ENCODE peak calls at places on chromosomes 1 and 21, in eight cellular contexts. Z, I, W, S, T, N, Q and V are unnamed samples.

GRCh38 chr1:181255270-181255929 is 166.9 kb downstream of the IER5 start:
- DNase-seq in Z (peak; percentile 43), I (no peak), W (no peak), S (peak; percentile 96), T (no peak), N (no peak), Q (no peak), V (peak; percentile 74)

GRCh38 chr1:23433122-23433521 is 8.6 kb upstream of the TCEA3 start:
- DNase-seq in Z (no peak), I (no peak), W (no peak), S (no peak), T (no peak), N (no peak), Q (no peak), V (no peak)

GRCh38 chr1:155513300-155513926 is 49.2 kb downstream of the ASH1L start:
- DNase-seq in Z (no peak), I (no peak), W (no peak), S (peak; percentile 80), T (no peak), N (no peak), Q (no peak), V (no peak)

GRCh38 chr1:198155253-198155652 is 1.5 kb upstream of the NEK7 start:
- DNase-seq in Z (no peak), I (no peak), W (no peak), S (peak; percentile 72), T (peak; percentile 58), N (no peak), Q (no peak), V (no peak)

GRCh38 chr1:67723620-67724019 is 38.6 kb downstream of the GADD45A start:
- DNase-seq in Z (no peak), I (no peak), W (no peak), S (peak; percentile 58), T (no peak), N (no peak), Q (no peak), V (no peak)

GRCh38 chr1:235327559-235328270 is at the start of gene ARID4B:
- DNase-seq in Z (peak; percentile 88), I (peak; percentile 56), W (no peak), S (no peak), T (no peak), N (peak; percentile 85), Q (peak; percentile 83), V (no peak)

GRCh38 chr1:56516539-56517252 is 62.7 kb downstream of the PLPP3 start:
- DNase-seq in Z (no peak), I (no peak), W (no peak), S (peak; percentile 10), T (peak; percentile 60), N (no peak), Q (no peak), V (peak; percentile 81)

GRCh38 chr1:225677350-225678124 is 24.6 kb upstream of the ENAH start:
- DNase-seq in Z (peak; percentile 50), I (no peak), W (no peak), S (no peak), T (no peak), N (peak; percentile 35), Q (no peak), V (peak; percentile 44)

GRCh38 chr1:15687446-15687845 is 3.3 kb downstream of the PLEKHM2 start:
- DNase-seq in Z (no peak), I (no peak), W (no peak), S (no peak), T (no peak), N (no peak), Q (no peak), V (no peak)

GRCh38 chr1:82319526-82319925 is 518.8 kb downstream of the ADGRL2 start:
- DNase-seq in Z (no peak), I (no peak), W (no peak), S (no peak), T (no peak), N (no peak), Q (no peak), V (no peak)

GRCh38 chr1:43973981-43974442 is 748 bp upstream of the ATP6V0B start:
- DNase-seq in Z (no peak), I (no peak), W (no peak), S (no peak), T (no peak), N (no peak), Q (no peak), V (no peak)

GRCh38 chr1:183753464-183753891 is 51.4 kb upstream of the RGL1 start:
- DNase-seq in Z (no peak), I (no peak), W (no peak), S (no peak), T (no peak), N (no peak), Q (no peak), V (peak; percentile 12)

GRCh38 chr1:89465201-89465600 is 59.4 kb upstream of the LRRC8B start:
- DNase-seq in Z (no peak), I (no peak), W (no peak), S (no peak), T (no peak), N (no peak), Q (no peak), V (no peak)

GRCh38 chr1:171645553-171646336 is 6.7 kb downstream of the MYOC start:
- DNase-seq in Z (peak; percentile 83), I (no peak), W (no peak), S (peak; percentile 38), T (no peak), N (peak; percentile 82), Q (no peak), V (peak; percentile 24)

GRCh38 chr1:24769656-24770651 is 24.7 kb downstream of the CLIC4 start:
- DNase-seq in Z (no peak), I (no peak), W (no peak), S (peak; percentile 90), T (no peak), N (no peak), Q (no peak), V (peak; percentile 43)

GRCh38 chr1:67493148-67493547 is 62.9 kb upstream of the SERBP1 start:
- DNase-seq in Z (no peak), I (no peak), W (no peak), S (no peak), T (no peak), N (no peak), Q (no peak), V (no peak)

GRCh38 chr21:41425588-41425953 is 468 bp upstream of the MX1 start:
- DNase-seq in Z (no peak), I (no peak), W (no peak), S (no peak), T (no peak), N (no peak), Q (no peak), V (no peak)

GRCh38 chr1:151968058-151968457 is 25.6 kb downstream of the S100A10 start:
- DNase-seq in Z (no peak), I (no peak), W (no peak), S (peak; percentile 32), T (peak; percentile 78), N (no peak), Q (no peak), V (peak; percentile 61)

GRCh38 chr1:111769517-111770146 is 13.9 kb downstream of the DDX20 start:
- DNase-seq in Z (no peak), I (no peak), W (peak; percentile 21), S (peak; percentile 73), T (peak; percentile 17), N (no peak), Q (no peak), V (peak; percentile 74)